ENCODE peak calls at places on chromosome 14, in five cellular contexts. One of them, this sample, is unnamed.

GRCh38 chr14:105076296-105076804 is 11.1 kb upstream of the GPR132 start:
- DNase-seq in adipocyte: no peak
- DNase-seq in lower leg skin: no peak
- DNase-seq in body of pancreas: no peak
- DNase-seq in sigmoid colon: no peak
- DNase-seq in this sample: no peak

GRCh38 chr14:61130512-61131260 is 149.6 kb downstream of the SLC38A6 start:
- DNase-seq in adipocyte: no peak
- DNase-seq in lower leg skin: no peak
- DNase-seq in body of pancreas: no peak
- DNase-seq in sigmoid colon: no peak
- DNase-seq in this sample: no peak

GRCh38 chr14:80427101-80427500 is 215.8 kb upstream of the DIO2 start:
- DNase-seq in adipocyte: no peak
- DNase-seq in lower leg skin: no peak
- DNase-seq in body of pancreas: no peak
- DNase-seq in sigmoid colon: no peak
- DNase-seq in this sample: no peak

GRCh38 chr14:43754838-43755237 is 752.2 kb downstream of the FSCB start:
- DNase-seq in adipocyte: no peak
- DNase-seq in lower leg skin: no peak
- DNase-seq in body of pancreas: no peak
- DNase-seq in sigmoid colon: no peak
- DNase-seq in this sample: no peak

GRCh38 chr14:100187247-100187833 is 27.9 kb upstream of the DEGS2 start:
- DNase-seq in adipocyte: no peak
- DNase-seq in lower leg skin: no peak
- DNase-seq in body of pancreas: no peak
- DNase-seq in sigmoid colon: no peak
- DNase-seq in this sample: peak

GRCh38 chr14:100213956-100214767 is 24.8 kb upstream of the YY1 start:
- DNase-seq in adipocyte: peak
- DNase-seq in lower leg skin: peak
- DNase-seq in body of pancreas: peak
- DNase-seq in sigmoid colon: peak
- DNase-seq in this sample: peak

GRCh38 chr14:53149656-53150319 is 3.3 kb downstream of the DDHD1 start:
- DNase-seq in adipocyte: no peak
- DNase-seq in lower leg skin: no peak
- DNase-seq in body of pancreas: no peak
- DNase-seq in sigmoid colon: no peak
- DNase-seq in this sample: no peak

GRCh38 chr14:99945732-99946651 is 119.2 kb upstream of the EVL start:
- DNase-seq in adipocyte: no peak
- DNase-seq in lower leg skin: no peak
- DNase-seq in body of pancreas: no peak
- DNase-seq in sigmoid colon: peak
- DNase-seq in this sample: peak

GRCh38 chr14:52315355-52315718 is 1.2 kb downstream of the PTGER2 start:
- DNase-seq in adipocyte: no peak
- DNase-seq in lower leg skin: no peak
- DNase-seq in body of pancreas: no peak
- DNase-seq in sigmoid colon: no peak
- DNase-seq in this sample: no peak

GRCh38 chr14:76168531-76168930 is 16.8 kb downstream of the GPATCH2L start:
- DNase-seq in adipocyte: no peak
- DNase-seq in lower leg skin: no peak
- DNase-seq in body of pancreas: no peak
- DNase-seq in sigmoid colon: no peak
- DNase-seq in this sample: no peak

GRCh38 chr14:101783260-101784016 is 21.9 kb downstream of the PPP2R5C start:
- DNase-seq in adipocyte: no peak
- DNase-seq in lower leg skin: peak
- DNase-seq in body of pancreas: no peak
- DNase-seq in sigmoid colon: no peak
- DNase-seq in this sample: no peak

GRCh38 chr14:101784631-101785030 is 23.1 kb downstream of the PPP2R5C start:
- DNase-seq in adipocyte: no peak
- DNase-seq in lower leg skin: no peak
- DNase-seq in body of pancreas: no peak
- DNase-seq in sigmoid colon: no peak
- DNase-seq in this sample: no peak

GRCh38 chr14:101781240-101782061 is 19.9 kb downstream of the PPP2R5C start:
- DNase-seq in adipocyte: peak
- DNase-seq in lower leg skin: peak
- DNase-seq in body of pancreas: no peak
- DNase-seq in sigmoid colon: no peak
- DNase-seq in this sample: peak

GRCh38 chr14:101780390-101780789 is 18.9 kb downstream of the PPP2R5C start:
- DNase-seq in adipocyte: no peak
- DNase-seq in lower leg skin: no peak
- DNase-seq in body of pancreas: no peak
- DNase-seq in sigmoid colon: no peak
- DNase-seq in this sample: peak

GRCh38 chr14:101780887-101781239 is 19.4 kb downstream of the PPP2R5C start:
- DNase-seq in adipocyte: no peak
- DNase-seq in lower leg skin: no peak
- DNase-seq in body of pancreas: no peak
- DNase-seq in sigmoid colon: no peak
- DNase-seq in this sample: peak
- H3K4me3 ChIP-seq in adipocyte: peak
- H3K4me3 ChIP-seq in lower leg skin: no peak
- H3K4me3 ChIP-seq in body of pancreas: peak
- H3K4me3 ChIP-seq in sigmoid colon: peak
- H3K4me3 ChIP-seq in this sample: no peak

DNA sequence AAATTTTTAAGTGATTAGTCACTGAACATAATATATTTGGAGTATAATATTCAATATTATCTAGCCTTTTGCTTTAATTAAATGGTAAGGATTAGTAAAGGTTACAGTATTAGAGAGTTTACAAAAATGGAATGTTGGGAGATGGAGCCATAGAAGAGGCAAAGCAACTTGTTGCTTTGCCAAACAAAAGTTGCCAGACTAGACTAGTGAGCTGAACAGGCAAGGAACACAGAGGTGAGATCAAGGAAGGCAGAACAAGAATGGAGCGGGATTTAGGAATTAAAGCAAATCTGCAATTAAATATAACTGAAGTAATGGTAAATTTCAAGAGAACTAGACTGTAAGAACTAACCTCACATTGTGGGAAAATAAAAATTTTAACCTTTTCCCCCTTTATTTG is 5.1 kb downstream of the ARF6 start:
- DNase-seq in adipocyte: no peak
- DNase-seq in lower leg skin: no peak
- DNase-seq in body of pancreas: no peak
- DNase-seq in sigmoid colon: no peak
- DNase-seq in this sample: peak
- H3K4me3 ChIP-seq in adipocyte: peak
- H3K4me3 ChIP-seq in lower leg skin: no peak
- H3K4me3 ChIP-seq in body of pancreas: no peak
- H3K4me3 ChIP-seq in sigmoid colon: no peak
- H3K4me3 ChIP-seq in this sample: no peak

GRCh38 chr14:20683896-20684661 is at the start of gene RNASE4:
- DNase-seq in adipocyte: peak
- DNase-seq in lower leg skin: peak
- DNase-seq in body of pancreas: peak
- DNase-seq in sigmoid colon: peak
- DNase-seq in this sample: peak
- H3K4me3 ChIP-seq in adipocyte: peak
- H3K4me3 ChIP-seq in lower leg skin: peak
- H3K4me3 ChIP-seq in body of pancreas: peak
- H3K4me3 ChIP-seq in sigmoid colon: peak
- H3K4me3 ChIP-seq in this sample: peak

GRCh38 chr14:102187583-102188001 is 47.9 kb downstream of the WDR20 start:
- DNase-seq in adipocyte: peak
- DNase-seq in lower leg skin: no peak
- DNase-seq in body of pancreas: peak
- DNase-seq in sigmoid colon: peak
- DNase-seq in this sample: peak
- H3K4me3 ChIP-seq in adipocyte: peak
- H3K4me3 ChIP-seq in lower leg skin: no peak
- H3K4me3 ChIP-seq in body of pancreas: no peak
- H3K4me3 ChIP-seq in sigmoid colon: no peak
- H3K4me3 ChIP-seq in this sample: no peak

DNA sequence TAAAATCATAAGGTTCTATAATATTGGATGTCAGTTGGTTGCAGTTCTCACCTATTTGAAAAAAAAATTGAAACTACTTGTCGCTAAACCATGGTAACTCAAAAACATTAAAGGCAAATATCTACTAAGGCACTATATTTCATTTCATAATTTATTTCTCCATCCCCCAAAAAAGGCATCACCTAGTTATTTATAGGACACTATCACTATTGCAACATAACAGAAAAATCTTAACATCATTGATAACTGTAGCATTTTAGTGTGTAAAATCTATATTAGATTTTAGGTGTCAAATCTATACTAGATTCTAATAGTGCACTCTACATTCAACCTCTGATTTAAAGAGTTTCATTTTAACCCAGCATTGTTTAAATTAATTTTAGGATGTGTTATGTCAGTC is 1.7 kb downstream of the SPTSSA start:
- DNase-seq in adipocyte: no peak
- DNase-seq in lower leg skin: no peak
- DNase-seq in body of pancreas: no peak
- DNase-seq in sigmoid colon: no peak
- DNase-seq in this sample: no peak
- H3K4me3 ChIP-seq in adipocyte: peak
- H3K4me3 ChIP-seq in lower leg skin: no peak
- H3K4me3 ChIP-seq in body of pancreas: no peak
- H3K4me3 ChIP-seq in sigmoid colon: no peak
- H3K4me3 ChIP-seq in this sample: no peak

GRCh38 chr14:30559638-30560071 is 697 bp downstream of the G2E3 start:
- DNase-seq in adipocyte: peak
- DNase-seq in lower leg skin: no peak
- DNase-seq in body of pancreas: no peak
- DNase-seq in sigmoid colon: no peak
- DNase-seq in this sample: no peak

GRCh38 chr14:30560581-30560980 is 1.6 kb downstream of the G2E3 start:
- DNase-seq in adipocyte: no peak
- DNase-seq in lower leg skin: no peak
- DNase-seq in body of pancreas: no peak
- DNase-seq in sigmoid colon: no peak
- DNase-seq in this sample: no peak

GRCh38 chr14:30558675-30559555 is at the start of gene G2E3:
- DNase-seq in adipocyte: peak
- DNase-seq in lower leg skin: peak
- DNase-seq in body of pancreas: peak
- DNase-seq in sigmoid colon: peak
- DNase-seq in this sample: peak

GRCh38 chr14:30553311-30553989 is 5.5 kb upstream of the G2E3 start:
- DNase-seq in adipocyte: peak
- DNase-seq in lower leg skin: no peak
- DNase-seq in body of pancreas: no peak
- DNase-seq in sigmoid colon: no peak
- DNase-seq in this sample: no peak

GRCh38 chr14:30558362-30558674 is 640 bp upstream of the G2E3 start:
- DNase-seq in adipocyte: no peak
- DNase-seq in lower leg skin: no peak
- DNase-seq in body of pancreas: no peak
- DNase-seq in sigmoid colon: no peak
- DNase-seq in this sample: no peak
- H3K4me3 ChIP-seq in adipocyte: peak
- H3K4me3 ChIP-seq in lower leg skin: peak
- H3K4me3 ChIP-seq in body of pancreas: peak
- H3K4me3 ChIP-seq in sigmoid colon: peak
- H3K4me3 ChIP-seq in this sample: peak

DNA sequence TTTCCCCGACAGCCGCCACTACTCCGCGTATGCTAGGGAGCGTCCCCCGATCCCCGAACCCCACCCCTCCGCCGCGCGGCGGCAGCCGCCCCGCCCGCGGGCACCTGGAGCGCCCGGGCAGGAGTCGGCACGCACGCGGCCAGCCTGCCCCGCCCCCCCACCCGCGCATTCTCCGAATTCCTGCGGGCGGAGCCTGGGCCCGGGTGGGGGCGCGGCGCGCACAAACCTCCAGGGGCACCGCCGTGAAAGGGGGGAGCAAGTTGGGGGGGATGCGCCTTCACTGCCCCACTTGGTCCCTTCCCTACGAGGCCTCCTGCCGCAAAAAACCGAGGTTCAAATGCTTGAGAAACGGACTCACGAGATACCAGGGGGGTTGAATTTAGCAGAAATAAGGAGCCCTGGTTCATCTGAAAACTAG is 1.7 kb downstream of the AJUBA start:
- DNase-seq in adipocyte: peak
- DNase-seq in lower leg skin: peak
- DNase-seq in body of pancreas: peak
- DNase-seq in sigmoid colon: no peak
- DNase-seq in this sample: peak
- H3K4me3 ChIP-seq in adipocyte: peak
- H3K4me3 ChIP-seq in lower leg skin: peak
- H3K4me3 ChIP-seq in body of pancreas: no peak
- H3K4me3 ChIP-seq in sigmoid colon: no peak
- H3K4me3 ChIP-seq in this sample: peak

GRCh38 chr14:50529288-50530179 is 2.8 kb downstream of the MAP4K5 start:
- DNase-seq in adipocyte: no peak
- DNase-seq in lower leg skin: no peak
- DNase-seq in body of pancreas: no peak
- DNase-seq in sigmoid colon: no peak
- DNase-seq in this sample: no peak
- H3K4me3 ChIP-seq in adipocyte: peak
- H3K4me3 ChIP-seq in lower leg skin: no peak
- H3K4me3 ChIP-seq in body of pancreas: no peak
- H3K4me3 ChIP-seq in sigmoid colon: no peak
- H3K4me3 ChIP-seq in this sample: no peak